ENCODE peak calls at places on chromosome 9, in five cellular contexts. W is esophagus muscularis mucosa, M is sigmoid colon, O is H1, P is A549. Y is an unnamed sample.

GRCh38 chr9:89522261-89522978 is 24.5 kb upstream of the SEMA4D start:
- DNase-seq in W (no peak), M (no peak), O (no peak), P (no peak), Y (no peak)

GRCh38 chr9:89323257-89323841 is 5.0 kb downstream of the SECISBP2 start:
- DNase-seq in W (no peak), M (no peak), O (no peak), P (no peak), Y (no peak)

GRCh38 chr9:4143951-4144717 is 155.7 kb downstream of the GLIS3 start:
- DNase-seq in W (peak; percentile 53), M (no peak), O (no peak), P (peak; percentile 45), Y (no peak)

GRCh38 chr9:77021289-77021927 is 2.0 kb downstream of the FOXB2 start:
- DNase-seq in W (peak; percentile 57), M (no peak), O (no peak), P (no peak), Y (no peak)

GRCh38 chr9:90915693-90916092 is 114.1 kb downstream of the SYK start:
- DNase-seq in W (no peak), M (no peak), O (no peak), P (peak; percentile 36), Y (peak; percentile 15)

GRCh38 chr9:135951889-135952663 is 9.1 kb downstream of the UBAC1 start:
- DNase-seq in W (no peak), M (no peak), O (no peak), P (no peak), Y (no peak)

GRCh38 chr9:76136986-76137385 is 246.5 kb downstream of the PCSK5 start:
- DNase-seq in W (no peak), M (no peak), O (no peak), P (peak; percentile 31), Y (no peak)

GRCh38 chr9:137212520-137212919 is 7.0 kb downstream of the NDOR1 start:
- DNase-seq in W (no peak), M (no peak), O (no peak), P (no peak), Y (no peak)

GRCh38 chr9:88586452-88586851 is 51.5 kb downstream of the NXNL2 start:
- DNase-seq in W (peak; percentile 62), M (no peak), O (no peak), P (no peak), Y (no peak)

GRCh38 chr9:126147186-126147585 is 179.4 kb upstream of the MVB12B start:
- DNase-seq in W (peak; percentile 88), M (peak; percentile 20), O (no peak), P (no peak), Y (no peak)

GRCh38 chr9:87405677-87406544 is 91.8 kb upstream of the DAPK1 start:
- DNase-seq in W (no peak), M (peak; percentile 78), O (no peak), P (peak; percentile 44), Y (peak; percentile 76)

GRCh38 chr9:131585375-131585774 is 40.1 kb downstream of the PRRT1B start:
- DNase-seq in W (no peak), M (no peak), O (no peak), P (no peak), Y (no peak)

GRCh38 chr9:89439571-89439970 is 58.3 kb downstream of the SEMA4D start:
- DNase-seq in W (no peak), M (no peak), O (no peak), P (no peak), Y (no peak)

GRCh38 chr9:93119703-93119952 is 14.4 kb downstream of the NINJ1 start:
- DNase-seq in W (no peak), M (no peak), O (no peak), P (no peak), Y (no peak)

GRCh38 chr9:93119953-93120845 is 13.9 kb downstream of the NINJ1 start:
- DNase-seq in W (peak; percentile 97), M (peak; percentile 98), O (no peak), P (peak; percentile 89), Y (peak; percentile 86)

GRCh38 chr9:93117924-93118862 is 15.9 kb downstream of the NINJ1 start:
- DNase-seq in W (no peak), M (peak; percentile 61), O (no peak), P (no peak), Y (no peak)

GRCh38 chr9:93120846-93121315 is 13.2 kb downstream of the NINJ1 start:
- DNase-seq in W (no peak), M (peak; percentile 64), O (no peak), P (no peak), Y (no peak)

GRCh38 chr9:93118863-93119702 is 15.0 kb downstream of the NINJ1 start:
- DNase-seq in W (no peak), M (peak; percentile 64), O (no peak), P (no peak), Y (no peak)
- TF ChIP-seq EP300 in W (no peak), M (no peak), O (no peak), P (no peak), Y (no peak)

DNA sequence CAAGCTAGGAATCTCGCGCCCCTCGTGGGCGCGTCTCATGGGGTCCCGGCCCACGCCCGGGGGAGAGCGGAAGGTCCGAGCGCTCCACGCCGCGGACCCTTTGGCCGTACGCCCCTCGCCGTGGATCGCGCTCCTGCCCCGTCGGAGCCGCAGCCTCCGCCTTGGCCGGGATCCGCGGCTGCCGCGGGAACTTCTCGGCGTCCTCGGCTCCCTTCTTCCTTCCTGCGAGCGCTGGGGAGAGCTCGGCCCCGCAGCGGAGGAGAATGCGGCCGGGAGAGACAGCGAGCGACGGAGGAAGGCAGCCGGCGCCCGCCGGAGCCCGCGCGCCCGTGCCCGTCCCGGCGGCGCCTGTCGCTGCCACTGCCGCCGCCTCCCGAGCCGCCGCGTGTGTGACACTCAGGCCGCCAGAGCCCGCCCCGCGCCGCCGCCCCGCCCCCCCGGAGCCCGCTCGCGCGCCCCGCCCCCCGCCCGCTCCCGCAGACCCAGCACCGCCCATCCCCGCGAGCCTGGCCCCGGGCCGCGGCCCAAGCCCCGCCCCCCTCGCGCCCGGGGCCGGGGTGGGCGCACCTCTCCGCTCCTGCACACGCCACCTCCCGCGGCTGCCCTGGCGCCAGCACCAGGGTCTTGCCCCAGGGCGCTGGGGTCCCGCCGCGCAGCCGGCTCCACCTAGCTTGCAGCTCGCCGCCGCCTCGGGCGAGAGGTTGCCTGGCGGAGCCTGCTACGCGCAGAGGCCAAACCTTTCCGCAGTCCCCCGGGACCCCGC is at the start of gene SHB:
- DNase-seq in W (peak; percentile 96), M (peak; percentile 88), O (peak; percentile 51), P (peak; percentile 71), Y (peak; percentile 56)
- TF ChIP-seq POLR2A in W (peak; percentile 49), M (no peak), O (peak; percentile 56), P (peak; percentile 87), Y (peak; percentile 87)

GRCh38 chr9:120662513-120662912 is 51.8 kb downstream of the MEGF9 start:
- DNase-seq in W (no peak), M (no peak), O (no peak), P (no peak), Y (no peak)
- TF ChIP-seq EP300 in W (no peak), M (no peak), O (no peak), P (no peak), Y (no peak)

DNA sequence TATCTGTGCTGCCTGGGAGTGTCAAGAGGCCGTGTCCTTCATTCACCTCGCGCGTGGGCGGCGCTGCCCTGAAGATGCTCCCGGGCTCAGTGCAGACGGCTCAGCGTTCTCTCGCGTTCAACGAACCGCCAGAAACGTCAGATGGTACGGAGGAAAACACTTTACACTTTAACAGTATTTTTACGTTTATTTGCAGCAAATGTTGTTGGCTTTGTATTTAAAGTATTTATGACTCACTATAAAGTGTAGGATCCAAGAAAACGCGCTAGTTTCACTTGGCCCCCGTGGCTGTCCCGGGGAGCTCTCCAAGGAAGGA is 544 bp upstream of the ERCC6L2 start:
- DNase-seq in W (no peak), M (peak; percentile 79), O (no peak), P (peak; percentile 52), Y (peak; percentile 48)
- TF ChIP-seq POLR2A in W (no peak), M (no peak), O (no peak), P (no peak), Y (no peak)

DNA sequence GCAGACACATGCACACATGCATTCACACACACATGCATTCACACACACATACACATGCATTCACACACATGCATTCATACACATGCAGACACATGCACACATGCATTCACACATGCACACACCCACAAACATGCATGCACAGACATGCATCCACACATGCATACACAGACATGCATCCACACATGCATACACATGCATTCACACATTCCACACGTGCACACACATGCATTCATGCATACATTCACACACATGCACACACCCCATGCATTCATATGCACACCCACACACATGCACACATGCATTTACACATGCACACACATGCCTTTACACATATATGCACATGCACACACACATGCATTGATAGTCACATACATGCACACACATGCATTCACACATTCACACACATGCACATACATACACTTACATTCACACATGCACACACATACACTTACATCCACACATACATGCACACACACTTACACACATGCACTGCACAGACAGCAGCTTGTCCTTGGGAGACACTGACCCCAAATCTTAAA is 106.4 kb downstream of the COL5A1 start:
- DNase-seq in W (no peak), M (no peak), O (no peak), P (no peak), Y (no peak)
- TF ChIP-seq EP300 in W (no peak), M (no peak), O (no peak), P (no peak), Y (no peak)

GRCh38 chr9:107541523-107541922 is 52.0 kb upstream of the KLF4 start:
- DNase-seq in W (no peak), M (no peak), O (no peak), P (no peak), Y (no peak)
- TF ChIP-seq POLR2A in W (no peak), M (no peak), O (no peak), P (no peak), Y (no peak)

DNA sequence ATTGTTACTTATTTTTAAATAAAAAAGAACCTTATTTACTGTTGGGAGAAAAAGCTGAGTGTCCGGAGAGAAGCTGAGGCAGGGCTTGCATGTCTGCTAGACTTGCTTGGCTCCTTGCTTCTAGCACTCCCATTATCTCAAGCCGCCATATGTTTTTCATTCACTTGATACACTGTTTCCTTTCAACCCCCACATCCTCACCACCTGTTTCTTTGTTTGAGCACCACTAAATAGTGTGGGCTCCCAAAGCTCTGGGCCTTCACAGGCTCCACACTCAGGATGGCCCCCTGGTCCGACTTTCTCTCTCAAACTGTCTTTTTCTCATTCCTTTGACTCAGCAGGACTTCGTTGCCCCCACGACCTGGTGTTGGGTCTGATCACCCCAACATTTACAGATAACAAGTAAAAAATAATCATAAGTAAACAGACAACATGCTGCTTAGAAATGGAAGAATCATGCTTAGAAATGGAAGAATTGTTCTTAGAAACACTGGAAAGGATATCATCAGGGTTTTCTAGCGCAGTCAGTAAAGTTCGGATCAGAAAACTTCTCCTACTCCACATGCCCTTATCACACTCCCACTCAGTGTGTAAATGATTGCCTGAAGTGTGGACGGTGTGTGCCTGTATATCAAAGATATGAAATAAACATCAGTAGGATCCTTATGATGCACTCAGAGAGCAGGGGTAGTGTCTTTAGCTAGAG is 58.5 kb downstream of the APTX start:
- DNase-seq in W (no peak), M (no peak), O (no peak), P (no peak), Y (no peak)
- TF ChIP-seq EP300 in W (no peak), M (no peak), O (no peak), P (no peak), Y (no peak)

GRCh38 chr9:109320734-109321448 is at the start of gene EPB41L4B:
- DNase-seq in W (no peak), M (peak; percentile 85), O (peak; percentile 89), P (peak; percentile 91), Y (peak; percentile 86)
- TF ChIP-seq POLR2A in W (no peak), M (no peak), O (no peak), P (no peak), Y (no peak)

Y was measured in tibial nerve.